ENCODE peak calls at places on chromosomes 13 and 19, in six cellular contexts. I is AG09319, D is IMR-90, S is epithelial cell of esophagus, E is fibroblast of the aortic adventitia, T is bronchial epithelial cell. G is an unnamed sample.

GRCh38 chr13:106133025-106133424 is 402.4 kb downstream of the EFNB2 start:
- DNase-seq in I (no peak), T (peak), D (peak), E (peak), S (peak), G (no peak)

GRCh38 chr13:71577127-71577526 is 289.9 kb downstream of the DACH1 start:
- DNase-seq in D (no peak), I (no peak), T (peak), E (no peak), S (peak), G (no peak)

GRCh38 chr13:80379245-80379644 is 38.3 kb upstream of the SPRY2 start:
- DNase-seq in E (peak), I (no peak), T (peak), D (peak), S (peak), G (no peak)

GRCh38 chr13:97600438-97601080 is 166.6 kb downstream of the RAP2A start:
- DNase-seq in E (peak), S (peak), T (peak), I (no peak), D (peak), G (no peak)

GRCh38 chr13:106649495-106649894 is 81.6 kb upstream of the ARGLU1 start:
- DNase-seq in I (no peak), E (no peak), D (peak), T (peak), S (peak), G (no peak)

GRCh38 chr19:1408300-1409203 is 1.2 kb downstream of the DAZAP1 start:
- DNase-seq in E (peak), S (peak), T (no peak), D (peak), I (no peak), G (peak)

GRCh38 chr19:40365010-40365409 is 16.5 kb downstream of the PLD3 start:
- DNase-seq in D (no peak), T (no peak), S (no peak), I (no peak), E (no peak), G (no peak)

GRCh38 chr19:55602104-55603001 is 2.3 kb downstream of the ZNF524 start:
- DNase-seq in D (no peak), T (no peak), I (no peak), S (no peak), E (no peak), G (no peak)

GRCh38 chr13:29140277-29140676 is 320.1 kb downstream of the MTUS2 start:
- DNase-seq in I (no peak), T (peak), D (no peak), E (no peak), S (no peak), G (no peak)

GRCh38 chr13:87057807-87058520 is 613.2 kb upstream of the SLITRK5 start:
- DNase-seq in S (no peak), T (no peak), E (no peak), D (peak), I (no peak), G (no peak)
- TF ChIP-seq CTCF in S (no peak), T (no peak), E (no peak), D (no peak), I (no peak), G (no peak)

GRCh38 chr19:46469541-46470185 is 1.7 kb downstream of the PNMA8A start:
- DNase-seq in I (no peak), T (no peak), D (no peak), S (no peak), E (no peak), G (no peak)

GRCh38 chr19:46471778-46472543 is 598 bp upstream of the PNMA8A start:
- DNase-seq in S (no peak), I (no peak), D (no peak), T (no peak), E (no peak), G (no peak)

GRCh38 chr19:46472592-46472991 is 1.2 kb upstream of the PNMA8A start:
- DNase-seq in I (no peak), T (no peak), D (no peak), S (no peak), E (no peak), G (no peak)

GRCh38 chr19:46470376-46470775 is 987 bp downstream of the PNMA8A start:
- DNase-seq in T (no peak), S (no peak), I (no peak), E (no peak), D (no peak), G (no peak)

GRCh38 chr19:46471116-46471733 is at the start of gene PNMA8A:
- DNase-seq in S (no peak), I (no peak), D (peak), E (peak), T (no peak), G (peak)
- TF ChIP-seq CTCF in S (no peak), I (no peak), D (no peak), E (peak), T (peak), G (no peak)

DNA sequence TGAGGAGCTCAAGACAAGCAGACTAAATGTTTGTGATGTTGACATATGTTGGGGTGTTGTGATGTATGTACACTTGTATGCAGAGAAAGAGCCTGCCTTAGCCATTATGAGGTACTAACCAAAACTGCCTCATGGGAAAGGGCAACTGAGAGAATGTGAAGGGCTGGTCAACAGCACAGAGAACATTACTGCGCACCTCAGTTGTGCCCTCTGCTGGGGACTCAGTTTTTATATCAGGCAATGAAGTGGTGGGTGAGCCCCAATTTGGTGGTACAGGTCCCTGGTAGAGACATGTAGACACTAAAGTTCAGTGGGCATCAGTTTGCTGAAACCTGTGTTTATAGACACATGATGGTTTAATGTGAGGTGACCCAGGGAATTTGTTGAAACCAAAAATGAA is 286.9 kb downstream of the DCT start:
- DNase-seq in D (peak), I (no peak), T (peak), E (peak), S (peak), G (peak)
- TF ChIP-seq CTCF in D (peak), I (peak), T (peak), E (peak), S (peak), G (peak)

GRCh38 chr19:46447824-46448223 is 19.1 kb upstream of the PNMA8C start:
- DNase-seq in E (no peak), T (no peak), I (no peak), D (no peak), S (no peak), G (no peak)
- TF ChIP-seq CTCF in E (no peak), T (no peak), I (no peak), D (no peak), S (no peak), G (no peak)

GRCh38 chr19:49064768-49065611 is at the start of gene NTF4:
- DNase-seq in S (peak), I (no peak), E (no peak), D (no peak), T (peak), G (peak)
- TF ChIP-seq CTCF in S (no peak), I (no peak), E (no peak), D (no peak), T (peak), G (no peak)

GRCh38 chr19:10417598-10418280 is 2.6 kb upstream of the PDE4A start:
- DNase-seq in I (no peak), S (peak), T (no peak), E (no peak), D (no peak), G (no peak)

GRCh38 chr19:10416380-10417257 is 3.7 kb upstream of the PDE4A start:
- DNase-seq in E (peak), I (peak), S (peak), T (peak), D (peak), G (peak)

GRCh38 chr19:10419646-10420443 is 493 bp upstream of the PDE4A start:
- DNase-seq in E (peak), D (peak), T (no peak), S (peak), I (no peak), G (peak)

GRCh38 chr19:10419200-10419645 is 1.1 kb upstream of the PDE4A start:
- DNase-seq in S (no peak), D (no peak), T (no peak), I (no peak), E (no peak), G (no peak)

GRCh38 chr19:10418281-10419199 is 1.8 kb upstream of the PDE4A start:
- DNase-seq in D (no peak), T (no peak), S (no peak), I (no peak), E (peak), G (no peak)
- TF ChIP-seq CTCF in D (no peak), T (peak), S (no peak), I (peak), E (peak), G (no peak)

DNA sequence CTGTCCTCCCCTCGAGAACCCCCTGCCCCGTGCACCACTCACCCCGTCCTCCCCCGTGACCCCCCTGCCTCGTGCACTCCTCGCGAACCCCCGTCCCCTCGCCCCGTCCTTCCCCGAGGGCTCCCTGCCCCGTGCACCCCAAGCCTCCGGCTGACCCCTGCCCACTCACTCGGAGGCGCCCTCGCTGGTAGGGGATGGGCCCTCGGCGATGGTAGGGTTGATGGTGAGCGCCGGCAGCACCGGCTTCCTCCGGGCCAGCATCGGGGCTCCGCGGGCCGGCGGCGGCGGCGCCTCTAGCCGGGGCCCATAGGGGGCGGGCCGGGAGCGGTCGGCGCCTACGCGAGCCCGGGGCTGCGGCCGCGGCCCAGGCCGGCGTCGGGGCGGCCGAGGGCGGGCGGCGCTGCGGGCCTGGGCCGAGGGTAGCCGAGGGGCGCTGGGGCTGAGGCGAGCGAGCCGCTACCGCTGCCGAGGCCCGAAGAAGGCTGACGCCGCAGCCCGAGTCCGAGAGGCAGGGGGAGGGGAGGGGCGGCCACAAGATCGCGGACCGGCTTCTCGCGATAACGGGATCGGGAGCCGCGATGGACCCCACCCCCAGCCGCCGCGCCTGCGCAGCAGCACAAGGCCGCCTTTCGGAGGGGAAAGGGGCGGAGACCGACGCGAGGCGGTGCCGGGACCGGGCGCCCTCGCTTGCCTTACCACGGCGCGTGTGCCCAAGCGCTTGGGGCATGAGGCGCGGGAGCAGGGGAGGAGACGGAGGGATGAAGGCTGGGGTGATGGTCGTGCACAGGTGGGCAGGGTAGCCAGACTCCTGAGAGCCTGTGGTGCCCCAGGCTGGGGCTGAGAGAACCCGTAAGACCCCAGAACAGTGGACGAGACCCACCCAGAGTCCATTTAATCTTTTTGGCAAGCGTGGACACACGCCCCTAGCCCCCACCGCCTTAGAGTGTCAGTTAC is at the start of gene MAP2K2:
- DNase-seq in S (peak), D (peak), E (peak), T (peak), I (peak), G (peak)
- TF ChIP-seq CTCF in S (no peak), D (peak), E (no peak), T (peak), I (no peak), G (no peak)

G was measured in endothelial cell.